ENCODE peak calls at places on chromosome 17, in four cellular contexts. B, S, C and Y are unnamed samples.

GRCh38 chr17:37713028-37713431 is 31.8 kb downstream of the HNF1B start:
- DNase-seq in B (no peak), S (no peak), C (no peak), Y (no peak)

GRCh38 chr17:81885869-81886548 is 5.4 kb downstream of the ALYREF start:
- DNase-seq in B (peak), S (no peak), C (no peak), Y (no peak)

GRCh38 chr17:46783031-46783593 is 35.4 kb downstream of the WNT3 start:
- DNase-seq in B (no peak), S (no peak), C (no peak), Y (no peak)

GRCh38 chr17:28725660-28726395 is at the start of gene TLCD1:
- DNase-seq in B (peak), S (peak), C (peak), Y (peak)

GRCh38 chr17:3865166-3865565 is 19.1 kb upstream of the NCBP3 start:
- DNase-seq in B (peak), S (no peak), C (no peak), Y (no peak)

GRCh38 chr17:77602883-77603640 is 355.4 kb upstream of the TNRC6C start:
- DNase-seq in B (no peak), S (no peak), C (no peak), Y (peak)

GRCh38 chr17:2397247-2398171 is 3.4 kb downstream of the MNT start:
- DNase-seq in B (peak), S (no peak), C (no peak), Y (no peak)

GRCh38 chr17:55426851-55427586 is 5.4 kb upstream of the MMD start:
- DNase-seq in B (peak), S (peak), C (no peak), Y (no peak)

GRCh38 chr17:39174907-39175694 is 9.1 kb upstream of the ARL5C start:
- DNase-seq in B (peak), S (peak), C (peak), Y (no peak)

GRCh38 chr17:27810211-27810901 is 10.0 kb upstream of the NOS2 start:
- DNase-seq in B (no peak), S (no peak), C (no peak), Y (no peak)

GRCh38 chr17:2905269-2905668 is 109.0 kb downstream of the RAP1GAP2 start:
- DNase-seq in B (peak), S (no peak), C (peak), Y (no peak)

GRCh38 chr17:56424543-56425044 is 168.9 kb upstream of the NOG start:
- DNase-seq in B (no peak), S (no peak), C (no peak), Y (no peak)

GRCh38 chr17:61152898-61153297 is 246.7 kb upstream of the TBX2 start:
- DNase-seq in B (no peak), S (no peak), C (no peak), Y (no peak)

GRCh38 chr17:2155482-2156051 is 100.7 kb downstream of the HIC1 start:
- DNase-seq in B (no peak), S (no peak), C (no peak), Y (no peak)

GRCh38 chr17:55354941-55355340 is 66.7 kb downstream of the MMD start:
- DNase-seq in B (no peak), S (no peak), C (no peak), Y (no peak)

GRCh38 chr17:50214986-50215730 is 13.7 kb upstream of the COL1A1 start:
- DNase-seq in B (peak), S (no peak), C (no peak), Y (no peak)

GRCh38 chr17:68435876-68436842 is 21.1 kb downstream of the WIPI1 start:
- DNase-seq in B (peak), S (peak), C (peak), Y (no peak)

GRCh38 chr17:4393806-4394205 is 27.3 kb upstream of the UBE2G1 start:
- DNase-seq in B (peak), S (no peak), C (no peak), Y (no peak)

GRCh38 chr17:55814377-55814776 is 63.5 kb downstream of the PCTP start:
- DNase-seq in B (no peak), S (no peak), C (peak), Y (no peak)

GRCh38 chr17:7889166-7889584 is 586 bp downstream of the CHD3 start:
- DNase-seq in B (peak), S (peak), C (peak), Y (peak)

GRCh38 chr17:68048996-68049395 is 13.5 kb downstream of the KPNA2 start:
- DNase-seq in B (no peak), S (no peak), C (no peak), Y (peak)

GRCh38 chr17:40124279-40125141 is 2.7 kb downstream of the MSL1 start:
- DNase-seq in B (peak), S (peak), C (no peak), Y (no peak)

GRCh38 chr17:3761918-3762380 is 38.2 kb downstream of the HASPIN start:
- DNase-seq in B (peak), S (no peak), C (no peak), Y (no peak)

GRCh38 chr17:3034578-3034920 is 28.9 kb downstream of the OR1D5 start:
- DNase-seq in B (no peak), S (no peak), C (peak), Y (peak)

GRCh38 chr17:4090898-4091297 is 51.9 kb downstream of the ZZEF1 start:
- DNase-seq in B (peak), S (peak), C (no peak), Y (no peak)

GRCh38 chr17:13597723-13598347 is 3.9 kb downstream of the HS3ST3A1 start:
- DNase-seq in B (no peak), S (peak), C (peak), Y (no peak)

GRCh38 chr17:78748730-78749317 is 33.2 kb downstream of the CYTH1 start:
- DNase-seq in B (no peak), S (peak), C (peak), Y (no peak)
- H3K27ac ChIP-seq in B (no peak), S (no peak), C (peak), Y (peak)

DNA sequence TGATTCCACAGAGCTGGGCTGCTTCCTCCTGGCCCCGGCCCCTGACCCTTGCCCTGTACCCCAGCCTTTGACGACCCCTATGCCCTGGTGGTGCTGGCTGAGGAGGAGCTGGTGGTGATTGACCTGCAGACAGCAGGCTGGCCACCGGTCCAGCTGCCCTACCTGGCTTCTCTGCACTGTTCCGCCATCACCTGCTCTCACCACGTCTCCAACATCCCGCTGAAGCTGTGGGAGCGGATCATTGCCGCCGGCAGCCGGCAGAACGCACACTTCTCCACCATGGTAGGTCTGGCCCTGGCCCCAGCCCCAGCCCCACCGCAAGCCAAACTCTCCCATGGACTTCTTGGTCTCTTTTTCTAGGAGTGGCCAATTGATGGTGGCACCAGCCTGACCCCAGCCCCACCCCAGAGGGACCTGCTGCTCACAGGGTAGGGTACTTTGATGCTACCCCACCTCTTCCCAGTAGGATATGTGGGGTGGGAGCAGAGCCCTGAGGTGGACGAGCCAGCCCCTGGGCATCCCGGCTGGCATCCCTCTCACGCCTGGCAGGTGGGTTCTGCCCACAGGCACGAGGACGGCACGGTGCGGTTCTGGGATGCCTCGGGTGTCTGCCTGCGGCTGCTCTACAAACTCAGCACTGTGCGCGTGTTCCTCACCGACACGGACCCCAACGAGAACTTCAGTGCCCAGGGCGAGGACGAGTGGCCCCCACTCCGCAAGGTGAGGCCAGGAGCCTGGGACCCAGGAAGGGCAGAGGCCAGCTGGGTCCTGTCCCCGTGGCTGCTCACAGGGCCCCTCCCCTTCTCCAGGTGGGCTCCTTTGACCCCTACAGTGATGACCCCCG is 19.0 kb upstream of the MYO15B start:
- DNase-seq in B (peak), S (no peak), C (no peak), Y (no peak)
- H3K27ac ChIP-seq in B (no peak), S (no peak), C (no peak), Y (no peak)

GRCh38 chr17:30957741-30958140 is 13.1 kb upstream of the RNF135 start:
- DNase-seq in B (no peak), S (no peak), C (no peak), Y (no peak)

GRCh38 chr17:30954046-30954805 is 16.6 kb upstream of the RNF135 start:
- DNase-seq in B (peak), S (peak), C (no peak), Y (no peak)

GRCh38 chr17:30958187-30958586 is 12.7 kb upstream of the RNF135 start:
- DNase-seq in B (no peak), S (no peak), C (no peak), Y (no peak)

GRCh38 chr17:30952645-30953393 is 18.0 kb upstream of the RNF135 start:
- DNase-seq in B (no peak), S (no peak), C (no peak), Y (no peak)

DNA sequence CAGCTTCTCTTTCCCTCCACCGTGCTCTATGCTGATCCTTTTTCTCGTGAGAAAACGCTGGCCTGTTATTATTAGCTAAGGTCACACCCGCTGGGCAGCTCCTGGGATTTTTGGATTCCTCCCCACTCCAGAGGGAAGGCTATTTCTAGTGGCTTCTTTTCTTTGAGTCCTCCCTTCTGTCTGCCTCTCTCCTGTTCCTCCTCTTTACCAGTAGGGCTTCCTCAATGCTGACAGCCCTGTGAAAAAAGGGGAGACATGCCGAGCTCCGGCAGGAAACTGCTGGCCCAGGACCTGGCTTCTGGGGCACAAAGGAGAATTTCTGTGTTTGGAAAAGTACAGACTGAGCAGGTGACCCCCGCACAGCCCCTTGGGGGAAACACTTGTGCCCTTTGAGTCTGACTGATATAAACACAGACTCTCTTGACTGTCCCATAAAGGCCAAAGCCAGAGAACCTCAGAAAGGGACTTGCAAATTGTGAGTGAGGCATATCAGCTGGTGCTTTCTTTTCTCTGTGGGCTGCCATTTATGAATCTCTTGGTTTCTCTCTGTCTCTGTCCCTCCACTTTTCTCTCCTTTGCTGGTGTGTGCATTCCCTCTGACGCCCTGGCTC is 14.0 kb upstream of the RNF135 start:
- DNase-seq in B (peak), S (no peak), C (peak), Y (no peak)
- H3K27ac ChIP-seq in B (no peak), S (no peak), C (peak), Y (peak)

GRCh38 chr17:41785876-41786226 is 660 bp downstream of the JUP start:
- DNase-seq in B (peak), S (no peak), C (no peak), Y (no peak)
- H3K27ac ChIP-seq in B (no peak), S (peak), C (peak), Y (peak)

DNA sequence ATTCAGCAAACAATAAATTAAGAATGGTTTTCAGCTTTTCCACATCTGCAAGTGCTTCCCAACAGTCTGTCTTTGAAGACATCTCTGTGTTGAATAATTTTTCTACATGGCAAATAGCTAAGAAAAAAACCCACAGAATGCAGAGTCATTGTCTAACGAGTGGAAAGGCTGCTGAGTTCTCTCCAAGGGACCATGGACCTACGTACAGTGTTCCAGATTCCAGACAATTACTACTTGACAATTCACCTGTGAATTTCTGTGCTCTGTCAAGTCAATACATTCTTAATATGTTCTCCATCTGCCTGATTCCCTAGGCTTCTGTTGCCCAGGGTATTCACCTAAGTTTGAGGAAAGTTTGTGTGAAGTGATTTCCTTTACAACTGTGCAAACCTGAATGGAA is 83.8 kb upstream of the CA10 start:
- DNase-seq in B (no peak), S (no peak), C (no peak), Y (no peak)
- H3K27ac ChIP-seq in B (no peak), S (no peak), C (no peak), Y (no peak)